ENCODE peak calls at places on chromosomes 5 and 9, in seven cellular contexts. One of them, this sample, is unnamed.

GRCh38 chr5:321726-322251 is 275 bp downstream of the AHRR start:
- DNase-seq in activated CD8-positive, alpha-beta memory T cell treated with anti-CD3 and anti-CD28 coated beads, Interleukin-2, amount 50 U/mL, for 48 hours: no peak
- DNase-seq in mucosa of descending colon: no peak
- DNase-seq in kidney glomerular epithelial cell: no peak
- DNase-seq in posterior cingulate gyrus: no peak
- DNase-seq in OCI-LY7: no peak
- DNase-seq in stimulated activated CD4-positive, alpha-beta T cell treated with anti-CD3 and anti-CD28 coated beads, Interleukin-12 subunit alpha, Interleukin-12 subunit beta, amount 100 ng/mL, for 4 hours: no peak
- DNase-seq in this sample: peak

GRCh38 chr9:16119261-16119660 is 566.4 kb downstream of the CCDC171 start:
- DNase-seq in activated CD8-positive, alpha-beta memory T cell treated with anti-CD3 and anti-CD28 coated beads, Interleukin-2, amount 50 U/mL, for 48 hours: no peak
- DNase-seq in mucosa of descending colon: no peak
- DNase-seq in kidney glomerular epithelial cell: no peak
- DNase-seq in posterior cingulate gyrus: no peak
- DNase-seq in OCI-LY7: no peak
- DNase-seq in stimulated activated CD4-positive, alpha-beta T cell treated with anti-CD3 and anti-CD28 coated beads, Interleukin-12 subunit alpha, Interleukin-12 subunit beta, amount 100 ng/mL, for 4 hours: no peak
- DNase-seq in this sample: no peak

GRCh38 chr9:113475031-113475430 is 11.5 kb downstream of the RGS3 start:
- DNase-seq in activated CD8-positive, alpha-beta memory T cell treated with anti-CD3 and anti-CD28 coated beads, Interleukin-2, amount 50 U/mL, for 48 hours: no peak
- DNase-seq in mucosa of descending colon: no peak
- DNase-seq in kidney glomerular epithelial cell: no peak
- DNase-seq in posterior cingulate gyrus: no peak
- DNase-seq in OCI-LY7: no peak
- DNase-seq in stimulated activated CD4-positive, alpha-beta T cell treated with anti-CD3 and anti-CD28 coated beads, Interleukin-12 subunit alpha, Interleukin-12 subunit beta, amount 100 ng/mL, for 4 hours: no peak
- DNase-seq in this sample: no peak

GRCh38 chr5:133868946-133869674 is 99.3 kb downstream of the C5orf15 start:
- DNase-seq in activated CD8-positive, alpha-beta memory T cell treated with anti-CD3 and anti-CD28 coated beads, Interleukin-2, amount 50 U/mL, for 48 hours: peak
- DNase-seq in mucosa of descending colon: peak
- DNase-seq in kidney glomerular epithelial cell: peak
- DNase-seq in posterior cingulate gyrus: peak
- DNase-seq in OCI-LY7: peak
- DNase-seq in stimulated activated CD4-positive, alpha-beta T cell treated with anti-CD3 and anti-CD28 coated beads, Interleukin-12 subunit alpha, Interleukin-12 subunit beta, amount 100 ng/mL, for 4 hours: peak
- DNase-seq in this sample: peak

GRCh38 chr9:129150122-129150521 is 27.9 kb downstream of the IER5L start:
- DNase-seq in activated CD8-positive, alpha-beta memory T cell treated with anti-CD3 and anti-CD28 coated beads, Interleukin-2, amount 50 U/mL, for 48 hours: no peak
- DNase-seq in mucosa of descending colon: no peak
- DNase-seq in kidney glomerular epithelial cell: no peak
- DNase-seq in posterior cingulate gyrus: no peak
- DNase-seq in OCI-LY7: no peak
- DNase-seq in stimulated activated CD4-positive, alpha-beta T cell treated with anti-CD3 and anti-CD28 coated beads, Interleukin-12 subunit alpha, Interleukin-12 subunit beta, amount 100 ng/mL, for 4 hours: no peak
- DNase-seq in this sample: no peak

GRCh38 chr9:20225841-20226240 is 396.5 kb downstream of the MLLT3 start:
- DNase-seq in activated CD8-positive, alpha-beta memory T cell treated with anti-CD3 and anti-CD28 coated beads, Interleukin-2, amount 50 U/mL, for 48 hours: no peak
- DNase-seq in mucosa of descending colon: no peak
- DNase-seq in kidney glomerular epithelial cell: no peak
- DNase-seq in posterior cingulate gyrus: no peak
- DNase-seq in OCI-LY7: no peak
- DNase-seq in stimulated activated CD4-positive, alpha-beta T cell treated with anti-CD3 and anti-CD28 coated beads, Interleukin-12 subunit alpha, Interleukin-12 subunit beta, amount 100 ng/mL, for 4 hours: no peak
- DNase-seq in this sample: no peak

GRCh38 chr5:90983148-90983547 is 400.0 kb downstream of the ARRDC3 start:
- DNase-seq in activated CD8-positive, alpha-beta memory T cell treated with anti-CD3 and anti-CD28 coated beads, Interleukin-2, amount 50 U/mL, for 48 hours: no peak
- DNase-seq in mucosa of descending colon: peak
- DNase-seq in kidney glomerular epithelial cell: peak
- DNase-seq in posterior cingulate gyrus: no peak
- DNase-seq in OCI-LY7: no peak
- DNase-seq in stimulated activated CD4-positive, alpha-beta T cell treated with anti-CD3 and anti-CD28 coated beads, Interleukin-12 subunit alpha, Interleukin-12 subunit beta, amount 100 ng/mL, for 4 hours: no peak
- DNase-seq in this sample: no peak

GRCh38 chr9:110969971-110970381 is 68.3 kb downstream of the LPAR1 start:
- DNase-seq in activated CD8-positive, alpha-beta memory T cell treated with anti-CD3 and anti-CD28 coated beads, Interleukin-2, amount 50 U/mL, for 48 hours: no peak
- DNase-seq in mucosa of descending colon: no peak
- DNase-seq in kidney glomerular epithelial cell: peak
- DNase-seq in posterior cingulate gyrus: no peak
- DNase-seq in OCI-LY7: no peak
- DNase-seq in stimulated activated CD4-positive, alpha-beta T cell treated with anti-CD3 and anti-CD28 coated beads, Interleukin-12 subunit alpha, Interleukin-12 subunit beta, amount 100 ng/mL, for 4 hours: no peak
- DNase-seq in this sample: no peak

GRCh38 chr5:132198571-132198970 is 29.1 kb downstream of the P4HA2 start:
- DNase-seq in activated CD8-positive, alpha-beta memory T cell treated with anti-CD3 and anti-CD28 coated beads, Interleukin-2, amount 50 U/mL, for 48 hours: peak
- DNase-seq in mucosa of descending colon: no peak
- DNase-seq in kidney glomerular epithelial cell: no peak
- DNase-seq in posterior cingulate gyrus: no peak
- DNase-seq in OCI-LY7: no peak
- DNase-seq in stimulated activated CD4-positive, alpha-beta T cell treated with anti-CD3 and anti-CD28 coated beads, Interleukin-12 subunit alpha, Interleukin-12 subunit beta, amount 100 ng/mL, for 4 hours: no peak
- DNase-seq in this sample: peak

This sample was measured in RWPE2.